ENCODE peak calls at places on chromosomes 16 and 17, in seven cellular contexts. One of them, this sample, is unnamed.

GRCh38 chr16:67666032-67666537 is 465 bp downstream of the ENKD1 start:
- DNase-seq in fibroblast of the aortic adventitia: no peak
- DNase-seq in fibroblast of mammary gland: peak; percentile 20
- DNase-seq in left ventricle myocardium inferior: peak; percentile 49
- DNase-seq in lung: no peak
- DNase-seq in psoas muscle: peak; percentile 72
- DNase-seq in prostate gland: no peak
- DNase-seq in this sample: peak; percentile 39

GRCh38 chr17:9987779-9988585 is 82.9 kb upstream of the RCVRN start:
- DNase-seq in fibroblast of the aortic adventitia: peak; percentile 12
- DNase-seq in fibroblast of mammary gland: peak; percentile 42
- DNase-seq in left ventricle myocardium inferior: peak; percentile 31
- DNase-seq in lung: no peak
- DNase-seq in psoas muscle: peak; percentile 72
- DNase-seq in prostate gland: no peak
- DNase-seq in this sample: peak; percentile 39

GRCh38 chr16:1788708-1789100 is 4.8 kb downstream of the IGFALS start:
- DNase-seq in fibroblast of the aortic adventitia: no peak
- DNase-seq in fibroblast of mammary gland: no peak
- DNase-seq in left ventricle myocardium inferior: no peak
- DNase-seq in lung: no peak
- DNase-seq in psoas muscle: no peak
- DNase-seq in prostate gland: peak; percentile 22
- DNase-seq in this sample: no peak

GRCh38 chr16:57316390-57317017 is 32.0 kb upstream of the PLLP start:
- DNase-seq in fibroblast of the aortic adventitia: peak; percentile 99
- DNase-seq in fibroblast of mammary gland: peak; percentile 90
- DNase-seq in left ventricle myocardium inferior: no peak
- DNase-seq in lung: no peak
- DNase-seq in psoas muscle: no peak
- DNase-seq in prostate gland: no peak
- DNase-seq in this sample: peak; percentile 96

GRCh38 chr16:4660454-4661007 is 32.8 kb upstream of the NUDT16L1 start:
- DNase-seq in fibroblast of the aortic adventitia: peak; percentile 25
- DNase-seq in fibroblast of mammary gland: peak; percentile 64
- DNase-seq in left ventricle myocardium inferior: peak; percentile 51
- DNase-seq in lung: peak; percentile 77
- DNase-seq in psoas muscle: no peak
- DNase-seq in prostate gland: no peak
- DNase-seq in this sample: peak; percentile 68

GRCh38 chr17:46162871-46163270 is 30.4 kb downstream of the KANSL1 start:
- DNase-seq in fibroblast of the aortic adventitia: no peak
- DNase-seq in fibroblast of mammary gland: no peak
- DNase-seq in left ventricle myocardium inferior: no peak
- DNase-seq in lung: no peak
- DNase-seq in psoas muscle: no peak
- DNase-seq in prostate gland: no peak
- DNase-seq in this sample: no peak

GRCh38 chr16:78348886-78349285 is 249.4 kb downstream of the WWOX start:
- DNase-seq in fibroblast of the aortic adventitia: no peak
- DNase-seq in fibroblast of mammary gland: no peak
- DNase-seq in left ventricle myocardium inferior: no peak
- DNase-seq in lung: no peak
- DNase-seq in psoas muscle: no peak
- DNase-seq in prostate gland: no peak
- DNase-seq in this sample: no peak

GRCh38 chr17:74271902-74272563 is 2.0 kb upstream of the DNAI2 start:
- DNase-seq in fibroblast of the aortic adventitia: peak; percentile 55
- DNase-seq in fibroblast of mammary gland: peak; percentile 33
- DNase-seq in left ventricle myocardium inferior: peak; percentile 64
- DNase-seq in lung: peak; percentile 57
- DNase-seq in psoas muscle: peak; percentile 63
- DNase-seq in prostate gland: no peak
- DNase-seq in this sample: no peak

GRCh38 chr17:72100445-72100844 is 20.4 kb upstream of the SOX9 start:
- DNase-seq in fibroblast of the aortic adventitia: no peak
- DNase-seq in fibroblast of mammary gland: no peak
- DNase-seq in left ventricle myocardium inferior: no peak
- DNase-seq in lung: no peak
- DNase-seq in psoas muscle: no peak
- DNase-seq in prostate gland: no peak
- DNase-seq in this sample: no peak

DNA sequence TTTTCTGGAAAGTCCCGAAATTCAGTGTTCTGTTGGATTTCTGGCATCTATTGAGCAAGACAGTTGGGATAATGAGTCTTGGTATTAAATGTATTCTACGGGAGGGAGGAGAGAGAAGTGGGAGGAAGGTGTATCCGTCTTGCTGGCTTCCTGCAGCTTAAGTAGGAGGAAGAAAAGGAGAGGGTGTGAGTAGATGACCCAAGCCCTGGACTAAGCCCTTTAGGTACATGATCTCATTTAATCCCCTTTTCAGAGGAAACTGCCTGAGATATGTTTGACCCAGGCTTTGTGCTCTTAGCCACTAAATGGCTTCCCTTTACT is 62.8 kb downstream of the PRKCA start:
- DNase-seq in fibroblast of the aortic adventitia: no peak
- DNase-seq in fibroblast of mammary gland: no peak
- DNase-seq in left ventricle myocardium inferior: no peak
- DNase-seq in lung: no peak
- DNase-seq in psoas muscle: no peak
- DNase-seq in prostate gland: no peak
- DNase-seq in this sample: peak; percentile 29
- H3K4me3 ChIP-seq in fibroblast of the aortic adventitia: no peak overlapping the region
- H3K4me3 ChIP-seq in fibroblast of mammary gland: no peak overlapping the region
- H3K4me3 ChIP-seq in left ventricle myocardium inferior: no peak overlapping the region
- H3K4me3 ChIP-seq in lung: no peak overlapping the region
- H3K4me3 ChIP-seq in psoas muscle: no peak overlapping the region
- H3K4me3 ChIP-seq in prostate gland: no peak overlapping the region
- H3K4me3 ChIP-seq in this sample: no peak overlapping the region

GRCh38 chr16:84047206-84047605 is 4.6 kb upstream of the SLC38A8 start:
- DNase-seq in fibroblast of the aortic adventitia: no peak
- DNase-seq in fibroblast of mammary gland: no peak
- DNase-seq in left ventricle myocardium inferior: no peak
- DNase-seq in lung: no peak
- DNase-seq in psoas muscle: peak; percentile 23
- DNase-seq in prostate gland: no peak
- DNase-seq in this sample: no peak

GRCh38 chr16:84045818-84046470 is 3.3 kb upstream of the SLC38A8 start:
- DNase-seq in fibroblast of the aortic adventitia: no peak
- DNase-seq in fibroblast of mammary gland: no peak
- DNase-seq in left ventricle myocardium inferior: no peak
- DNase-seq in lung: no peak
- DNase-seq in psoas muscle: peak; percentile 30
- DNase-seq in prostate gland: no peak
- DNase-seq in this sample: no peak

GRCh38 chr16:84044108-84044488 is 1.5 kb upstream of the SLC38A8 start:
- DNase-seq in fibroblast of the aortic adventitia: peak; percentile 45
- DNase-seq in fibroblast of mammary gland: peak; percentile 54
- DNase-seq in left ventricle myocardium inferior: no peak
- DNase-seq in lung: no peak
- DNase-seq in psoas muscle: no peak
- DNase-seq in prostate gland: no peak
- DNase-seq in this sample: peak; percentile 40

GRCh38 chr16:84043486-84044107 is 1.0 kb upstream of the SLC38A8 start:
- DNase-seq in fibroblast of the aortic adventitia: no peak
- DNase-seq in fibroblast of mammary gland: peak; percentile 17
- DNase-seq in left ventricle myocardium inferior: no peak
- DNase-seq in lung: no peak
- DNase-seq in psoas muscle: no peak
- DNase-seq in prostate gland: no peak
- DNase-seq in this sample: no peak

DNA sequence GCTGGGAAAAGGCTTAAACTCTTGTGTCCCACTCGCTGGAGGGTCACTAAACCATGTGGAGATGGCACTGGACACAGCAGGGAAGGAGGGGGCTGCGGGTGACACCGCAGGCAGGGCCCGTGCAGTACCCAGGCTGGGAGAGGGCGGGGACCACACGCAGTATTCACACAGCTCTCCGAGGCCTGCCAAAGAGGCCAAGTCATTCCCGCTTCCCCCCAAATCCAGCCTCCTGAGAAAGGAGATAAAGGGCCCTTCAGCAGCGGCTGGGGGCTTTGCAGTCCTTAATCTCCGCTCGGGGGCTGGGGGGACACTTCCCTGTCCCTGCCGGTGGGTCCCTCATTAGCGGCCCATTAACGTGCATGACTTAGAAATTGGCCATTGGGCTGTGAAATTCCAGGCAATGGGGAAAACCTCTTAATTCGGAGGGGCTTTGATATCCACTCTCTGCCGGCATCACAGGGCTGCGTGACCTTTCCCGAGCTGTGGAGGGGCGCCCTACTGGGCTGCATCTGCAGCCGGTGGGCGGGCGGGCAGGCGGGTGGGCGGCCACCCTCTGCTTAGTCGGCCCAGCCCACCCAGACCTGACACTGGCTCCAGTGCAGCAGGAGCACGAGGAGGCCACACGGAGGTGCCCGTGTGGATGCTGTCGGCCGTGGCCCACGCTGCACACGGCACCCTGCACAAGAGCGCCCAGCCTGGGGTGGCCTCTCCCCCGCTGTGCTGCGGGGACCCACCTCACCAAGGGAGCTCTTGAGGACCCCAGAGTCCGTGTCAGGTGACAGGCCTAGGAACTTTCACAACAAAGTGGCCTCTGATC is 2.6 kb upstream of the SLC38A8 start:
- DNase-seq in fibroblast of the aortic adventitia: no peak
- DNase-seq in fibroblast of mammary gland: no peak
- DNase-seq in left ventricle myocardium inferior: no peak
- DNase-seq in lung: no peak
- DNase-seq in psoas muscle: peak; percentile 44
- DNase-seq in prostate gland: no peak
- DNase-seq in this sample: no peak
- TF ChIP-seq CTCF in fibroblast of the aortic adventitia: no peak
- TF ChIP-seq CTCF in fibroblast of mammary gland: no peak
- TF ChIP-seq CTCF in left ventricle myocardium inferior: no peak
- TF ChIP-seq CTCF in lung: no peak
- TF ChIP-seq CTCF in psoas muscle: no peak
- TF ChIP-seq CTCF in prostate gland: no peak
- TF ChIP-seq CTCF in this sample: no peak

GRCh38 chr17:56831364-56832095 is 2.2 kb downstream of the C17orf67 start:
- DNase-seq in fibroblast of the aortic adventitia: no peak
- DNase-seq in fibroblast of mammary gland: no peak
- DNase-seq in left ventricle myocardium inferior: no peak
- DNase-seq in lung: no peak
- DNase-seq in psoas muscle: no peak
- DNase-seq in prostate gland: no peak
- DNase-seq in this sample: no peak
- H3K4me3 ChIP-seq in fibroblast of the aortic adventitia: no peak overlapping the region
- H3K4me3 ChIP-seq in fibroblast of mammary gland: no peak overlapping the region
- H3K4me3 ChIP-seq in left ventricle myocardium inferior: no peak overlapping the region
- H3K4me3 ChIP-seq in lung: no peak overlapping the region
- H3K4me3 ChIP-seq in psoas muscle: no peak overlapping the region
- H3K4me3 ChIP-seq in prostate gland: no peak overlapping the region
- H3K4me3 ChIP-seq in this sample: no peak overlapping the region

GRCh38 chr17:17741346-17742023 is 60.2 kb downstream of the RAI1 start:
- DNase-seq in fibroblast of the aortic adventitia: peak; percentile 49
- DNase-seq in fibroblast of mammary gland: no peak
- DNase-seq in left ventricle myocardium inferior: no peak
- DNase-seq in lung: no peak
- DNase-seq in psoas muscle: no peak
- DNase-seq in prostate gland: peak; percentile 67
- DNase-seq in this sample: peak; percentile 31
- TF ChIP-seq CTCF in fibroblast of the aortic adventitia: peak; percentile 56
- TF ChIP-seq CTCF in fibroblast of mammary gland: peak; percentile 7
- TF ChIP-seq CTCF in left ventricle myocardium inferior: peak; percentile 45
- TF ChIP-seq CTCF in lung: no peak
- TF ChIP-seq CTCF in psoas muscle: no peak
- TF ChIP-seq CTCF in prostate gland: no peak
- TF ChIP-seq CTCF in this sample: peak; percentile 22

DNA sequence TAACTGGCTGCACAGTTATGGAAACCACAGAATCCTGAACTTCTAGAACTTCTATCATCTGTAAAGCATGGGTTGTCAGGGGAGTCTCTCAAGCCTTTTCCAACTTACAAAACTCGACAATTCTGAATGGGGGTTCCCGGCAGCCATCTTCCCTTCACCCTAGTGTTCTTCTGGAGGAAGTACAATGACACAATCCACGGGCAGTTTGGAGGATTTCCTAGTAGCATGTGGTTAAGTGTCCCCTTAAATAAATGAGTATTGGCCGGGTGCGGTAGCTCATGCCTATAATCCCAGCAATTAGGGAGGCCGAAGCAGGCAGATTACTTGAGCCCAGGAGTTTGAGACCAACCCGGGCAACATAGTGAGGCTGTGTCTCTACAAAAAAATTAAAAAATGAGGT is 2.1 kb downstream of the SLC16A6 start:
- DNase-seq in fibroblast of the aortic adventitia: no peak
- DNase-seq in fibroblast of mammary gland: no peak
- DNase-seq in left ventricle myocardium inferior: no peak
- DNase-seq in lung: no peak
- DNase-seq in psoas muscle: no peak
- DNase-seq in prostate gland: no peak
- DNase-seq in this sample: no peak
- H3K4me3 ChIP-seq in fibroblast of the aortic adventitia: no peak overlapping the region
- H3K4me3 ChIP-seq in fibroblast of mammary gland: no peak overlapping the region
- H3K4me3 ChIP-seq in left ventricle myocardium inferior: no peak overlapping the region
- H3K4me3 ChIP-seq in lung: no peak overlapping the region
- H3K4me3 ChIP-seq in psoas muscle: peak overlapping the region; percentile 2
- H3K4me3 ChIP-seq in prostate gland: no peak overlapping the region
- H3K4me3 ChIP-seq in this sample: no peak overlapping the region

GRCh38 chr16:24984903-24985675 is 30.1 kb downstream of the ARHGAP17 start:
- DNase-seq in fibroblast of the aortic adventitia: no peak
- DNase-seq in fibroblast of mammary gland: no peak
- DNase-seq in left ventricle myocardium inferior: no peak
- DNase-seq in lung: no peak
- DNase-seq in psoas muscle: no peak
- DNase-seq in prostate gland: no peak
- DNase-seq in this sample: no peak
- TF ChIP-seq CTCF in fibroblast of the aortic adventitia: no peak
- TF ChIP-seq CTCF in fibroblast of mammary gland: no peak
- TF ChIP-seq CTCF in left ventricle myocardium inferior: no peak
- TF ChIP-seq CTCF in lung: no peak
- TF ChIP-seq CTCF in psoas muscle: no peak
- TF ChIP-seq CTCF in prostate gland: no peak
- TF ChIP-seq CTCF in this sample: no peak

This sample was measured in fibroblast of pulmonary artery.